ENCODE peak calls at places on chromosomes 3 and 15, in five cellular contexts. One of them, this sample, is unnamed.

GRCh38 chr3:165800970-165801369 is 36.3 kb downstream of the BCHE start:
- DNase-seq in nucleus accumbens: no peak
- DNase-seq in NCI-H1930: no peak
- DNase-seq in NB4: no peak
- DNase-seq in iris pigment epithelial cell: no peak
- DNase-seq in this sample: no peak

GRCh38 chr15:39548561-39548960 is 32.3 kb upstream of the THBS1 start:
- DNase-seq in iris pigment epithelial cell: no peak
- DNase-seq in NCI-H1930: no peak
- DNase-seq in NB4: no peak
- DNase-seq in nucleus accumbens: no peak
- DNase-seq in this sample: no peak

GRCh38 chr3:194285024-194285858 is 65.9 kb downstream of the CPN2 start:
- DNase-seq in NCI-H1930: no peak
- DNase-seq in nucleus accumbens: no peak
- DNase-seq in NB4: no peak
- DNase-seq in iris pigment epithelial cell: peak; percentile 84
- DNase-seq in this sample: no peak

GRCh38 chr3:126816956-126817777 is 113.1 kb downstream of the CHCHD6 start:
- DNase-seq in NCI-H1930: no peak
- DNase-seq in NB4: no peak
- DNase-seq in nucleus accumbens: peak; percentile 6
- DNase-seq in iris pigment epithelial cell: no peak
- DNase-seq in this sample: no peak

GRCh38 chr15:97941572-97941971 is 18.9 kb upstream of the ARRDC4 start:
- DNase-seq in NCI-H1930: no peak
- DNase-seq in NB4: no peak
- DNase-seq in iris pigment epithelial cell: no peak
- DNase-seq in nucleus accumbens: no peak
- DNase-seq in this sample: no peak

GRCh38 chr3:22245122-22245521 is 494.1 kb upstream of the ZNF385D start:
- DNase-seq in NCI-H1930: no peak
- DNase-seq in nucleus accumbens: no peak
- DNase-seq in iris pigment epithelial cell: peak; percentile 86
- DNase-seq in NB4: no peak
- DNase-seq in this sample: no peak

GRCh38 chr3:12993623-12994356 is 79.4 kb downstream of the IQSEC1 start:
- DNase-seq in NCI-H1930: no peak
- DNase-seq in NB4: peak; percentile 64
- DNase-seq in iris pigment epithelial cell: no peak
- DNase-seq in nucleus accumbens: no peak
- DNase-seq in this sample: no peak

GRCh38 chr3:137762674-137763593 is 1.2 kb upstream of the SOX14 start:
- DNase-seq in iris pigment epithelial cell: no peak
- DNase-seq in NB4: no peak
- DNase-seq in nucleus accumbens: no peak
- DNase-seq in NCI-H1930: no peak
- DNase-seq in this sample: no peak

GRCh38 chr3:117788086-117788485 is 1078.5 kb downstream of the TUSC7 start:
- DNase-seq in NCI-H1930: no peak
- DNase-seq in NB4: no peak
- DNase-seq in iris pigment epithelial cell: peak; percentile 65
- DNase-seq in nucleus accumbens: no peak
- DNase-seq in this sample: no peak

GRCh38 chr15:100914876-100915275 is 4.3 kb upstream of the LRRK1 start:
- DNase-seq in NB4: peak; percentile 32
- DNase-seq in nucleus accumbens: no peak
- DNase-seq in NCI-H1930: no peak
- DNase-seq in iris pigment epithelial cell: no peak
- DNase-seq in this sample: no peak

GRCh38 chr3:46321461-46322104 is 32.3 kb upstream of the CCR2 start:
- DNase-seq in NB4: peak; percentile 37
- DNase-seq in nucleus accumbens: no peak
- DNase-seq in NCI-H1930: no peak
- DNase-seq in iris pigment epithelial cell: no peak
- DNase-seq in this sample: peak; percentile 29

GRCh38 chr3:9146367-9147071 is 102.9 kb downstream of the SRGAP3 start:
- DNase-seq in NB4: peak; percentile 37
- DNase-seq in nucleus accumbens: no peak
- DNase-seq in iris pigment epithelial cell: no peak
- DNase-seq in NCI-H1930: no peak
- DNase-seq in this sample: no peak

GRCh38 chr3:195071916-195072820 is 198.8 kb downstream of the XXYLT1 start:
- DNase-seq in NCI-H1930: no peak
- DNase-seq in NB4: no peak
- DNase-seq in nucleus accumbens: no peak
- DNase-seq in iris pigment epithelial cell: no peak
- DNase-seq in this sample: no peak

GRCh38 chr3:88336894-88337293 is 187.1 kb downstream of the C3orf38 start:
- DNase-seq in nucleus accumbens: no peak
- DNase-seq in NCI-H1930: no peak
- DNase-seq in NB4: no peak
- DNase-seq in iris pigment epithelial cell: no peak
- DNase-seq in this sample: no peak

GRCh38 chr15:66995257-66995656 is 70.1 kb upstream of the SMAD3 start:
- DNase-seq in nucleus accumbens: no peak
- DNase-seq in NB4: no peak
- DNase-seq in iris pigment epithelial cell: peak; percentile 53
- DNase-seq in NCI-H1930: no peak
- DNase-seq in this sample: no peak

GRCh38 chr15:65867244-65867643 is 2.0 kb upstream of the RAB11A start:
- DNase-seq in iris pigment epithelial cell: peak; percentile 11
- DNase-seq in NCI-H1930: no peak
- DNase-seq in nucleus accumbens: no peak
- DNase-seq in NB4: no peak
- DNase-seq in this sample: no peak

GRCh38 chr3:44342191-44342790 is 3.7 kb downstream of the TCAIM start:
- DNase-seq in NCI-H1930: no peak
- DNase-seq in nucleus accumbens: no peak
- DNase-seq in NB4: no peak
- DNase-seq in iris pigment epithelial cell: peak; percentile 80
- DNase-seq in this sample: no peak

GRCh38 chr3:195407511-195408409 is 35.1 kb downstream of the ACAP2 start:
- DNase-seq in NB4: peak; percentile 15
- DNase-seq in NCI-H1930: no peak
- DNase-seq in nucleus accumbens: no peak
- DNase-seq in iris pigment epithelial cell: no peak
- DNase-seq in this sample: no peak

GRCh38 chr3:186626254-186626847 is 13.5 kb downstream of the AHSG start:
- DNase-seq in NB4: no peak
- DNase-seq in nucleus accumbens: no peak
- DNase-seq in iris pigment epithelial cell: no peak
- DNase-seq in NCI-H1930: no peak
- DNase-seq in this sample: no peak

GRCh38 chr3:124620600-124621063 is 109.6 kb upstream of the UMPS start:
- DNase-seq in nucleus accumbens: no peak
- DNase-seq in NB4: peak; percentile 81
- DNase-seq in iris pigment epithelial cell: peak; percentile 63
- DNase-seq in NCI-H1930: no peak
- DNase-seq in this sample: peak; percentile 81

GRCh38 chr15:69092159-69092558 is 68.3 kb upstream of the GLCE start:
- DNase-seq in nucleus accumbens: no peak
- DNase-seq in NCI-H1930: no peak
- DNase-seq in iris pigment epithelial cell: peak; percentile 85
- DNase-seq in NB4: no peak
- DNase-seq in this sample: no peak

GRCh38 chr3:44969779-44970178 is 6.2 kb downstream of the ZDHHC3 start:
- DNase-seq in NB4: no peak
- DNase-seq in nucleus accumbens: no peak
- DNase-seq in NCI-H1930: no peak
- DNase-seq in iris pigment epithelial cell: no peak
- DNase-seq in this sample: no peak

GRCh38 chr15:94412979-94413741 is 181.8 kb downstream of the MCTP2 start:
- DNase-seq in nucleus accumbens: no peak
- DNase-seq in iris pigment epithelial cell: peak; percentile 17
- DNase-seq in NB4: peak; percentile 48
- DNase-seq in NCI-H1930: no peak
- DNase-seq in this sample: peak; percentile 20

GRCh38 chr3:139552632-139553335 is 13.2 kb upstream of the RBP1 start:
- DNase-seq in nucleus accumbens: no peak
- DNase-seq in iris pigment epithelial cell: no peak
- DNase-seq in NCI-H1930: no peak
- DNase-seq in NB4: no peak
- DNase-seq in this sample: no peak

GRCh38 chr3:46138571-46138970 is 69.5 kb downstream of the CCR1 start:
- DNase-seq in NB4: no peak
- DNase-seq in nucleus accumbens: no peak
- DNase-seq in iris pigment epithelial cell: no peak
- DNase-seq in NCI-H1930: no peak
- DNase-seq in this sample: no peak

GRCh38 chr3:82561759-82562158 is 800.3 kb upstream of the GBE1 start:
- DNase-seq in iris pigment epithelial cell: no peak
- DNase-seq in NB4: no peak
- DNase-seq in nucleus accumbens: no peak
- DNase-seq in NCI-H1930: no peak
- DNase-seq in this sample: no peak

GRCh38 chr15:79315623-79316328 is 4.9 kb downstream of the TMED3 start:
- DNase-seq in nucleus accumbens: peak; percentile 28
- DNase-seq in NB4: no peak
- DNase-seq in iris pigment epithelial cell: no peak
- DNase-seq in NCI-H1930: no peak
- DNase-seq in this sample: no peak

This sample was measured in KBM-7.